ENCODE peak calls at places on chromosomes 5 and 9, in nine cellular contexts. N is AG09309; T is AG08396; B is BJ; D is SW 1271; X is head of caudate nucleus; J is endodermal cell; I is stimulated activated CD4-positive, alpha-beta T cell treated with anti-CD3 and anti-CD28 coated beads, Interleukin-12 subunit alpha, Interleukin-12 subunit beta, amount 100 ng/mL, for 4 hours; P is AML-193. E is an unnamed sample.

GRCh38 chr9:127163409-127163808 is 41.0 kb upstream of the ANGPTL2 start:
- DNase-seq in J (peak), B (no peak), X (peak), T (no peak), N (peak), I (no peak), D (peak), P (no peak), E (no peak)

GRCh38 chr5:31021181-31021624 is 172.3 kb upstream of the CDH6 start:
- DNase-seq in P (no peak), D (no peak), N (no peak), I (no peak), B (no peak), J (no peak), T (peak), X (no peak), E (peak)

GRCh38 chr5:180803181-180804128 is 849 bp upstream of the MGAT1 start:
- DNase-seq in D (no peak), X (peak), B (no peak), I (peak), T (no peak), N (no peak), J (peak), P (peak), E (no peak)

GRCh38 chr5:119322948-119323629 is 32.7 kb upstream of the TNFAIP8 start:
- DNase-seq in I (no peak), N (no peak), T (no peak), X (no peak), B (no peak), D (no peak), J (no peak), P (no peak), E (peak)

GRCh38 chr9:97660345-97660744 is 26.7 kb downstream of the NCBP1 start:
- DNase-seq in J (no peak), B (no peak), D (no peak), X (no peak), P (no peak), N (no peak), T (no peak), I (no peak), E (no peak)

GRCh38 chr5:54986269-54986654 is 869 bp upstream of the ESM1 start:
- DNase-seq in T (no peak), D (no peak), P (no peak), I (no peak), X (no peak), B (no peak), N (no peak), J (no peak), E (no peak)

GRCh38 chr9:135588371-135588770 is 26.8 kb downstream of the PAEP start:
- DNase-seq in T (no peak), B (no peak), X (no peak), I (no peak), D (no peak), P (no peak), J (no peak), N (no peak), E (no peak)

GRCh38 chr9:73053543-73053942 is 98.1 kb upstream of the ANXA1 start:
- DNase-seq in I (no peak), J (no peak), X (no peak), T (no peak), B (no peak), D (no peak), P (no peak), N (no peak), E (no peak)

GRCh38 chr5:132766020-132766805 is 10.8 kb downstream of the SEPTIN8 start:
- DNase-seq in P (no peak), I (no peak), J (no peak), D (no peak), T (no peak), B (no peak), X (no peak), N (no peak), E (no peak)

GRCh38 chr5:157463621-157464407 is 3.8 kb downstream of the NIPAL4 start:
- DNase-seq in P (no peak), T (no peak), X (no peak), N (no peak), B (peak), I (no peak), J (peak), D (no peak), E (peak)

GRCh38 chr9:94270009-94270408 is 10.9 kb downstream of the ZNF169 start:
- DNase-seq in B (no peak), T (no peak), D (no peak), P (no peak), X (no peak), N (no peak), I (no peak), J (no peak), E (no peak)

GRCh38 chr5:175866377-175866907 is 4.9 kb upstream of the CPLX2 start:
- DNase-seq in D (no peak), X (no peak), P (no peak), N (no peak), B (no peak), T (no peak), J (no peak), I (no peak), E (no peak)

GRCh38 chr5:98585661-98586310 is 187.7 kb upstream of the RGMB start:
- DNase-seq in J (no peak), I (no peak), N (no peak), B (no peak), P (no peak), D (no peak), X (no peak), T (no peak), E (peak)

GRCh38 chr5:167653645-167654106 is 637.8 kb upstream of the WWC1 start:
- DNase-seq in P (no peak), T (no peak), N (no peak), J (no peak), B (no peak), I (no peak), X (no peak), D (no peak), E (peak)

GRCh38 chr9:33159058-33159759 is 7.9 kb downstream of the B4GALT1 start:
- DNase-seq in X (no peak), I (no peak), N (no peak), D (peak), J (no peak), P (peak), B (no peak), T (no peak), E (peak)

GRCh38 chr5:7274180-7274579 is 121.8 kb upstream of the ADCY2 start:
- DNase-seq in T (no peak), J (peak), B (no peak), X (no peak), I (no peak), P (no peak), D (no peak), N (no peak), E (no peak)

GRCh38 chr5:16805478-16805877 is 130.6 kb downstream of the MYO10 start:
- DNase-seq in I (no peak), T (no peak), B (peak), P (no peak), X (no peak), N (peak), D (no peak), J (no peak), E (no peak)

GRCh38 chr5:69001605-69002004 is 92.2 kb upstream of the SLC30A5 start:
- DNase-seq in D (no peak), N (no peak), P (no peak), B (no peak), T (no peak), I (no peak), X (no peak), J (no peak), E (no peak)

GRCh38 chr5:73786043-73786831 is 160.2 kb downstream of the ARHGEF28 start:
- DNase-seq in B (no peak), T (no peak), I (no peak), N (no peak), X (no peak), D (no peak), P (no peak), J (no peak), E (no peak)

GRCh38 chr5:80275347-80275746 is 19.5 kb upstream of the SERINC5 start:
- DNase-seq in X (no peak), N (no peak), D (peak), J (peak), B (no peak), T (no peak), P (peak), I (no peak), E (no peak)

GRCh38 chr5:57221049-57221568 is 47.2 kb downstream of the GPBP1 start:
- DNase-seq in P (peak), N (peak), T (peak), I (no peak), D (peak), J (no peak), X (no peak), B (no peak), E (peak)

GRCh38 chr9:136339173-136339957 is 12.0 kb downstream of the GPSM1 start:
- DNase-seq in I (no peak), J (peak), B (no peak), D (peak), N (no peak), P (peak), T (peak), X (peak), E (peak)

GRCh38 chr5:79193643-79194042 is 42.3 kb upstream of the JMY start:
- DNase-seq in T (no peak), N (no peak), X (no peak), D (no peak), J (no peak), I (no peak), B (no peak), P (no peak), E (peak)

GRCh38 chr5:142057697-142058056 is 44.9 kb upstream of the GNPDA1 start:
- DNase-seq in B (no peak), T (no peak), N (no peak), I (no peak), J (no peak), X (no peak), D (no peak), P (no peak), E (no peak)

GRCh38 chr5:16034640-16035039 is 145.0 kb downstream of the MARCHF11 start:
- DNase-seq in D (no peak), P (no peak), X (no peak), N (no peak), J (no peak), I (no peak), B (no peak), T (no peak), E (no peak)

GRCh38 chr5:103057208-103058130 is 62.5 kb downstream of the GIN1 start:
- DNase-seq in J (peak), D (no peak), P (no peak), T (no peak), B (no peak), N (no peak), X (no peak), I (no peak), E (no peak)

GRCh38 chr9:696332-697090 is 145.0 kb upstream of the DMRT1 start:
- DNase-seq in T (peak), D (no peak), X (no peak), N (no peak), B (no peak), P (no peak), I (no peak), J (no peak), E (no peak)

GRCh38 chr9:131650254-131650653 is 89.6 kb downstream of the RAPGEF1 start:
- DNase-seq in B (peak), J (no peak), N (peak), P (peak), T (peak), I (no peak), D (no peak), X (no peak), E (no peak)

GRCh38 chr5:141870871-141871270 is 7.3 kb downstream of the PCDH1 start:
- DNase-seq in B (no peak), J (peak), I (no peak), N (no peak), T (no peak), X (peak), P (no peak), D (no peak), E (peak)

GRCh38 chr5:125719681-125720676 is 703.2 kb upstream of the GRAMD2B start:
- DNase-seq in D (no peak), P (no peak), X (no peak), T (no peak), B (peak), J (no peak), N (no peak), I (no peak), E (no peak)

GRCh38 chr5:141513627-141514329 is 24.9 kb downstream of the PCDHGC5 start:
- DNase-seq in J (peak), I (peak), D (no peak), N (peak), P (no peak), T (peak), B (peak), X (peak), E (peak)

GRCh38 chr5:32443145-32443540 is 1.4 kb downstream of the ZFR start:
- DNase-seq in P (no peak), X (no peak), T (peak), B (no peak), I (peak), N (no peak), J (no peak), D (peak), E (no peak)

GRCh38 chr9:87342743-87343142 is 154.9 kb upstream of the DAPK1 start:
- DNase-seq in I (no peak), D (no peak), P (no peak), J (no peak), N (no peak), T (no peak), B (no peak), X (no peak), E (no peak)

GRCh38 chr5:66994790-66995189 is 201.8 kb downstream of the CD180 start:
- DNase-seq in T (no peak), N (no peak), D (no peak), X (no peak), P (no peak), I (no peak), J (no peak), B (no peak), E (no peak)

GRCh38 chr5:1824903-1825841 is 24.0 kb downstream of the NDUFS6 start:
- DNase-seq in P (no peak), B (no peak), D (no peak), X (no peak), I (no peak), T (no peak), N (no peak), J (no peak), E (no peak)

GRCh38 chr5:80408475-80408875 is 611 bp downstream of the ZFYVE16 start:
- DNase-seq in P (no peak), I (peak), D (peak), T (peak), N (no peak), J (peak), B (no peak), X (no peak), E (no peak)

GRCh38 chr9:21591221-21592062 is 109.3 kb upstream of the IFNE start:
- DNase-seq in I (peak), T (peak), X (no peak), N (peak), P (peak), J (peak), B (peak), D (peak), E (peak)

GRCh38 chr5:9069650-9070049 is 476.2 kb downstream of the SEMA5A start:
- DNase-seq in B (peak), J (no peak), D (no peak), T (peak), X (no peak), P (no peak), I (no peak), N (no peak), E (peak)

GRCh38 chr5:107384256-107384655 is 286.5 kb downstream of the EFNA5 start:
- DNase-seq in B (no peak), I (no peak), J (no peak), P (no peak), T (no peak), X (no peak), D (no peak), N (no peak), E (no peak)

E was measured in Caki2.